ENCODE peak calls at places on chromosomes 11 and 22, in eight cellular contexts. N is suprapubic skin, U is A549, A is adrenal gland, Z is uterus, I is GM12891, X is spleen, G is sigmoid colon. L is an unnamed sample.

GRCh38 chr11:128509990-128510389 is 77.4 kb downstream of the ETS1 start:
- DNase-seq in N (no peak), U (peak; percentile 42), A (no peak), Z (no peak), I (no peak), X (no peak), G (no peak), L (no peak)

GRCh38 chr11:130548491-130548833 is 100.0 kb downstream of the ADAMTS15 start:
- DNase-seq in N (no peak), U (no peak), A (no peak), Z (no peak), I (no peak), X (no peak), G (no peak), L (no peak)

GRCh38 chr11:30917859-30918478 is 331.8 kb upstream of the MPPED2 start:
- DNase-seq in N (no peak), U (peak; percentile 47), A (peak; percentile 31), Z (no peak), I (peak; percentile 7), X (no peak), G (no peak), L (no peak)

GRCh38 chr11:70381350-70381749 is 17.0 kb upstream of the CTTN start:
- DNase-seq in N (no peak), U (no peak), A (no peak), Z (no peak), I (no peak), X (no peak), G (peak; percentile 22), L (no peak)

GRCh38 chr11:33160147-33160546 is 1.1 kb downstream of the CSTF3 start:
- DNase-seq in N (no peak), U (peak; percentile 46), A (no peak), Z (no peak), I (no peak), X (no peak), G (no peak), L (no peak)

GRCh38 chr11:2777396-2777795 is 77.6 kb upstream of the KCNQ1OT1 start:
- DNase-seq in N (no peak), U (no peak), A (peak; percentile 55), Z (peak; percentile 11), I (no peak), X (no peak), G (peak; percentile 47), L (peak; percentile 14)

GRCh38 chr11:76644591-76644990 is 26.0 kb downstream of the LRRC32 start:
- DNase-seq in N (peak; percentile 11), U (no peak), A (no peak), Z (no peak), I (no peak), X (no peak), G (peak; percentile 36), L (no peak)

GRCh38 chr22:48715511-48715910 is 1112.2 kb downstream of the BRD1 start:
- DNase-seq in N (no peak), U (no peak), A (no peak), Z (no peak), I (no peak), X (peak; percentile 22), G (no peak), L (no peak)

GRCh38 chr11:32931605-32932004 is 39.0 kb downstream of the QSER1 start:
- DNase-seq in N (no peak), U (no peak), A (no peak), Z (no peak), I (no peak), X (no peak), G (no peak), L (no peak)

GRCh38 chr22:45575607-45576272 is 73.1 kb downstream of the FBLN1 start:
- DNase-seq in N (no peak), U (no peak), A (no peak), Z (no peak), I (no peak), X (peak; percentile 48), G (no peak), L (no peak)

GRCh38 chr11:27795955-27796861 is 96.0 kb upstream of the BDNF start:
- DNase-seq in N (no peak), U (no peak), A (no peak), Z (no peak), I (no peak), X (no peak), G (no peak), L (no peak)

GRCh38 chr11:130246719-130247118 is 68.0 kb downstream of the ZBTB44 start:
- DNase-seq in N (no peak), U (no peak), A (no peak), Z (no peak), I (no peak), X (no peak), G (no peak), L (no peak)

GRCh38 chr11:22192642-22193347 is at the start of gene ANO5:
- DNase-seq in N (peak; percentile 77), U (peak; percentile 73), A (peak; percentile 73), Z (peak; percentile 25), I (peak; percentile 42), X (peak; percentile 78), G (peak; percentile 81), L (peak; percentile 91)

GRCh38 chr11:12175694-12176241 is 65.4 kb downstream of the MICAL2 start:
- DNase-seq in N (no peak), U (peak; percentile 77), A (no peak), Z (no peak), I (no peak), X (no peak), G (no peak), L (no peak)

GRCh38 chr11:62842171-62842717 is 2.9 kb upstream of the WDR74 start:
- DNase-seq in N (no peak), U (no peak), A (peak; percentile 18), Z (peak; percentile 56), I (no peak), X (peak; percentile 89), G (peak; percentile 73), L (peak; percentile 46)

GRCh38 chr11:102971766-102972165 is 16.2 kb upstream of the MMP13 start:
- DNase-seq in N (no peak), U (no peak), A (no peak), Z (no peak), I (no peak), X (no peak), G (no peak), L (no peak)

GRCh38 chr11:10818594-10818993 is 9.9 kb upstream of the EIF4G2 start:
- DNase-seq in N (no peak), U (peak; percentile 35), A (no peak), Z (no peak), I (no peak), X (no peak), G (no peak), L (no peak)

GRCh38 chr11:6599884-6600390 is 3.5 kb downstream of the RRP8 start:
- DNase-seq in N (no peak), U (no peak), A (no peak), Z (peak; percentile 16), I (no peak), X (no peak), G (peak; percentile 64), L (no peak)

GRCh38 chr22:43181321-43182076 is 5.4 kb downstream of the TTLL12 start:
- DNase-seq in N (no peak), U (no peak), A (no peak), Z (no peak), I (no peak), X (no peak), G (no peak), L (no peak)

GRCh38 chr22:43185860-43186261 is 1.1 kb downstream of the TTLL12 start:
- DNase-seq in N (no peak), U (no peak), A (peak; percentile 74), Z (peak; percentile 53), I (no peak), X (no peak), G (peak; percentile 82), L (peak; percentile 71)

GRCh38 chr22:43182118-43182517 is 4.8 kb downstream of the TTLL12 start:
- DNase-seq in N (no peak), U (no peak), A (no peak), Z (no peak), I (no peak), X (no peak), G (no peak), L (no peak)

GRCh38 chr22:43182726-43183125 is 4.2 kb downstream of the TTLL12 start:
- DNase-seq in N (no peak), U (no peak), A (no peak), Z (no peak), I (no peak), X (no peak), G (no peak), L (no peak)

DNA sequence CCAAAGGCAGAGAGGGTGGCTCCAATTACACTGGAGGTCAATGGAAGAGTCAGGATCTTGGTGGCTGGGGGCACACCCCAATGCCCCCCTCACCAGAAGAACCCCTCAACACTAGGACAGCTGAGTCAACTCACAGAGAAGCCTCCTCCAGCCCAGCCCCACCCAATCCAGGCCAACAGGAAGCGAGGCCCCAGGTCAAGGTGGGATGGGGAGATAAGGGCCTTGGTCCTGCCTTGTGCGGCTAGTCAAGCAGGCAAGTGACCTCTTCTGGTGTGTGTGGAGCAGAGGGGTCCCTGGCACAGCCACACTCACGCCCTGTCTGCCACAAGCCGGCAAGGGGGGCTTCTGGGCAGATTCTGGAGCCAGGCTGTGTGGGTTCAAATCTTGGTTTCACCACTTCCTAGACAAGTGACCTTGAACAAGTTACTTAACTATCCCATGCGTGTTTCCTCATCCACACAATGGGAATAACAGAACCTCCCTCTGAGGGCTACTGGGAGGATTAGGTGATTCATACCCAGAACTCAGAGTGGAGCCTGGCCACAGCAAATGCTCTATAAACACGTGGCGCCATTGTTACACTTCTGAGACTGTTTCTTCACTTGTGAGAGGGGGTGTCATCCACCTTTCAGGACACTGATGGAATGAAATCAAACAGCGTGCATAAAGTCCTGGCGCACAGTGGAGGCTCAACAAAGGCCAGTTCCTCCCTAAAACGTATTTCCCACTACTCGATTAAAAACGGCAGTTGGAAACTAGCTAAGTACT is 3.3 kb downstream of the TTLL12 start:
- DNase-seq in N (no peak), U (no peak), A (peak; percentile 30), Z (no peak), I (no peak), X (no peak), G (no peak), L (no peak)
- TF ChIP-seq POLR2A in N (no peak), U (no peak), A (no peak), Z (no peak), I (no peak), X (no peak), G (no peak), L (no peak)

GRCh38 chr22:50118557-50119168 is 28.9 kb downstream of the MOV10L1 start:
- DNase-seq in N (peak; percentile 58), U (peak; percentile 62), A (peak; percentile 65), Z (peak; percentile 77), I (no peak), X (no peak), G (peak; percentile 76), L (no peak)
- TF ChIP-seq POLR2A in N (no peak), U (no peak), A (no peak), Z (no peak), I (no peak), X (no peak), G (no peak), L (no peak)

GRCh38 chr22:41688365-41689211 is at the start of gene SNU13:
- DNase-seq in N (peak; percentile 96), U (peak; percentile 90), A (peak; percentile 94), Z (peak; percentile 90), I (peak; percentile 83), X (peak; percentile 99), G (peak; percentile 97), L (peak; percentile 94)
- TF ChIP-seq POLR2A in N (peak; percentile 75), U (peak; percentile 69), A (peak; percentile 81), Z (peak; percentile 85), I (peak; percentile 88), X (peak; percentile 39), G (peak; percentile 85), L (peak; percentile 88)

DNA sequence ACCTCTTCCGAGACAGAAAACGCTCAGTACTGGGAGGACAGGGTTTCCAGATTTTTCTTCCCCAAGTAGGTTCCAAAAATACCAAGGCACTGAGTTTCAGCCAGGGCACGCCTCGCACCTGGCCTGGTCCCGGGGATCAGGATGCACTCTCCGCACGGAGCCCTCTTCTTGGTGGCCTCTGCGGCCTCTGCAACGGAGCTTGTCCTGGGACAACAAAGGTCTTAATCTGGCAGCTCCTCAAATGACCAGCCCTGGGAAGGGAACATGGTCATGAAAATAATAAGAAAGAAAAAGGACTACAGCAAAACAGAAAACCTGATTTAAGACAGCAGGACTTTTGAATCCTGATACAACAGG is 22.1 kb upstream of the KRTAP5-6 start:
- DNase-seq in N (no peak), U (no peak), A (no peak), Z (no peak), I (no peak), X (no peak), G (no peak), L (peak; percentile 69)
- TF ChIP-seq POLR2A in N (no peak), U (no peak), A (no peak), Z (no peak), I (no peak), X (no peak), G (no peak), L (no peak)

L was measured in right lobe of liver.